ENCODE peak calls at places on chromosomes 11 and 22, in ten cellular contexts. D is lung, J is body of pancreas, E is colonic mucosa, B is GM23338, R is SJSA1, L is SK-N-SH, Z is ovary, V is A549, I is Panc1. A is an unnamed sample.
A peak's percentile ranks its signal among the peaks of the same experiment; 100 is the strongest.

GRCh38 chr22:24585461-24585860 is 7.4 kb downstream of the LRRC75B start:
- DNase-seq in D (no peak), J (no peak), E (no peak), B (no peak), R (no peak), L (no peak), Z (no peak), V (no peak), I (no peak), A (no peak)

GRCh38 chr11:117824571-117825537 is at the start of gene FXYD2:
- DNase-seq in D (no peak), J (peak; percentile 60), E (no peak), B (no peak), R (no peak), L (no peak), Z (peak; percentile 65), V (no peak), I (no peak), A (peak; percentile 53)

GRCh38 chr22:28864878-28865596 is 18.3 kb upstream of the ZNRF3 start:
- DNase-seq in D (peak; percentile 57), J (peak; percentile 8), E (peak; percentile 31), B (no peak), R (no peak), L (no peak), Z (no peak), V (no peak), I (no peak), A (no peak)

GRCh38 chr22:30206964-30207363 is 39.6 kb downstream of the LIF start:
- DNase-seq in D (peak; percentile 55), J (peak; percentile 48), E (no peak), B (peak; percentile 81), R (peak; percentile 92), L (peak; percentile 38), Z (peak; percentile 37), V (peak; percentile 80), I (peak; percentile 86), A (peak; percentile 86)

GRCh38 chr11:15965562-15966250 is 390.6 kb downstream of the SOX6 start:
- DNase-seq in D (peak; percentile 58), J (peak; percentile 32), E (peak; percentile 42), B (no peak), R (no peak), L (no peak), Z (no peak), V (no peak), I (no peak), A (no peak)

GRCh38 chr22:27867114-27867957 is 51.7 kb downstream of the PITPNB start:
- DNase-seq in D (no peak), J (no peak), E (no peak), B (no peak), R (peak; percentile 44), L (no peak), Z (no peak), V (no peak), I (no peak), A (no peak)

GRCh38 chr11:75558939-75559843 is 2.9 kb upstream of the SERPINH1 start:
- DNase-seq in D (peak; percentile 81), J (no peak), E (peak; percentile 62), B (peak; percentile 62), R (peak; percentile 60), L (no peak), Z (peak; percentile 79), V (no peak), I (no peak), A (peak; percentile 81)

GRCh38 chr11:35180311-35181233 is 41.6 kb downstream of the CD44 start:
- DNase-seq in D (no peak), J (no peak), E (no peak), B (peak; percentile 35), R (peak; percentile 87), L (no peak), Z (no peak), V (no peak), I (no peak), A (no peak)

GRCh38 chr11:70078796-70079616 is 889 bp downstream of the ANO1 start:
- DNase-seq in D (no peak), J (no peak), E (no peak), B (peak; percentile 57), R (no peak), L (peak; percentile 59), Z (no peak), V (no peak), I (no peak), A (no peak)

GRCh38 chr22:20137113-20137512 is 5.5 kb downstream of the ZDHHC8 start:
- DNase-seq in D (no peak), J (no peak), E (no peak), B (no peak), R (no peak), L (no peak), Z (no peak), V (no peak), I (no peak), A (no peak)

GRCh38 chr11:20162824-20163777 is 2.8 kb upstream of the DBX1 start:
- DNase-seq in D (no peak), J (peak; percentile 23), E (no peak), B (peak; percentile 77), R (peak; percentile 12), L (peak; percentile 64), Z (no peak), V (no peak), I (no peak), A (peak; percentile 89)

GRCh38 chr11:94895971-94896370 is 77.4 kb downstream of the CWC15 start:
- DNase-seq in D (no peak), J (no peak), E (no peak), B (no peak), R (no peak), L (no peak), Z (no peak), V (no peak), I (no peak), A (no peak)

GRCh38 chr22:40083794-40084193 is 89.0 kb downstream of the FAM83F start:
- DNase-seq in D (no peak), J (no peak), E (no peak), B (no peak), R (no peak), L (no peak), Z (no peak), V (no peak), I (no peak), A (no peak)

DNA sequence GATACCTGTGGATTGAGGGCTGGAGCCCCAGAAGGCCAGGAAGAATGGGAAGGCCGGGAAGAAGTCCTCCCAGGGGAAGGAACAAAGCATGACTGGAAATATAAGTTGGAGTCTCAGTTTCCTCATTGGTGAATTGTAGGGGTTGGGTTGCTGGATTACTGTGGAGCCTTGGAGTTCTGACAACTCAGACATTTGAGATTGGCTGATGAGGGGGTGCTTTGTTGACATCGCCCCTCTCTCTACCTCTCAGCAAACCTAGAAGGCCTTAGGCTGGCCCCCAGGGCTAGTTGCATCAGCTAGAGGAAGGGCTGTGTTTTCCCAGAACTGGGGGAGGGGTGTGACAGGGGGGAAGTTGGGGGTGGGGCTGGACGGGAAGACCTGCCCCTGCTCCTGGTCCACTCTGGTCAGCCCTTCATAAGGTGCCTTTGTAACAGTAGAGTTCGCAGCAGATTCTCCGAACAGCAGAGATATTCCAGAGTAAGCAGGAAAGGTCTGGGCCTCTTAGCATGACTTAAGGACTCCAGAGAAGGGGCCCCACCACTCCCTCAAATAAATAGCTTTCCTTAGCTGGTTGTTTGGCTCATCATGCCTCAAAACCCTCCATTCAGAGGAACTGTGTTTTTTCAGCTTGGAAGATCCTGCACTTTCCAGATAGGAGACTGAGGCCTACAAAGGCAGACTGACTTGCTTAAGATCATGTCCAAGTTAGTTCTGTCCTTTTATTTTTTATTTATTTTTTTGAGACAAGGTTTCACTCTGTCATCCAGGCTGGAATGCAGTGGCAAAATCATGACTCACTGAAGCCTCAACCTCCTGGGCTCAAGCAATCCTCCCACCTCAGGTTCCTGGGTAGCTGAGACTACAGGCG is 12.5 kb upstream of the THRSP start:
- DNase-seq in D (no peak), J (no peak), E (no peak), B (peak; percentile 72), R (peak; percentile 64), L (no peak), Z (no peak), V (no peak), I (no peak), A (peak; percentile 73)
- H3K27ac ChIP-seq in D (no peak overlapping the region), J (no peak overlapping the region), E (no peak overlapping the region), B (peak overlapping the region; percentile 83), R (peak overlapping the region; percentile 90), L (no peak overlapping the region), Z (no peak overlapping the region), V (peak overlapping the region; percentile 60), I (peak overlapping the region; percentile 1), A (no peak overlapping the region)

DNA sequence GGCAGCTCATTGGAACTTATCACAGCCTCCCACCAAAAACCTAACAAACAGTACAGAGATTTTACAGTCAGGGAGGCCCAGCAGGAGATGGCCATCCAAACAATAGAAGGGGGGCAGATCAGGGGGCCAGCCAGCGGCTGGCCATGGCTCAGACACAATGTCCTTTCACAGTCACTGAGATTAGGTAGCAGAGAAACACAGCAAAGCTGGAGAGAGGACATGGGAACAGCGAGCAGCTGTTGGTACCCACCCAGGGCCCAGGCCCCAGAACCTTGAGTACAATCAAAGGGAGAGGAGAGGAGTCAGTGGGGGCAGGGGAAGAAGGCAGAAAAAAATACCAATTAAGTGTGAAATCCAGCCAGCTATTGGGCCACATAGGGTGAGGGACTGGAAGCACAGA is 4.2 kb downstream of the TMEM121B start:
- DNase-seq in D (no peak), J (no peak), E (no peak), B (no peak), R (no peak), L (no peak), Z (no peak), V (no peak), I (no peak), A (peak; percentile 76)
- H3K4me1 ChIP-seq in D (peaks cover 23% of the 10 kb centered on the region), J (peaks cover 11% of the 10 kb centered on the region), E (no peaks in the 10 kb centered on the region), B (peaks cover 18% of the 10 kb centered on the region), R (peaks cover 15% of the 10 kb centered on the region), L (no peaks in the 10 kb centered on the region), Z (peaks cover 7% of the 10 kb centered on the region), V (peaks cover 5% of the 10 kb centered on the region), I (no peaks in the 10 kb centered on the region), A (peaks cover 19% of the 10 kb centered on the region)

GRCh38 chr11:30329150-30329940 is 6.4 kb downstream of the ARL14EP start:
- DNase-seq in D (no peak), J (no peak), E (no peak), B (no peak), R (no peak), L (no peak), Z (no peak), V (no peak), I (no peak), A (no peak)
- H3K4me3 ChIP-seq in D (no peak overlapping the region), J (no peak overlapping the region), E (no peak overlapping the region), B (no peak overlapping the region), R (no peak overlapping the region), L (no peak overlapping the region), Z (no peak overlapping the region), V (no peak overlapping the region), I (no peak overlapping the region), A (no peak overlapping the region)

DNA sequence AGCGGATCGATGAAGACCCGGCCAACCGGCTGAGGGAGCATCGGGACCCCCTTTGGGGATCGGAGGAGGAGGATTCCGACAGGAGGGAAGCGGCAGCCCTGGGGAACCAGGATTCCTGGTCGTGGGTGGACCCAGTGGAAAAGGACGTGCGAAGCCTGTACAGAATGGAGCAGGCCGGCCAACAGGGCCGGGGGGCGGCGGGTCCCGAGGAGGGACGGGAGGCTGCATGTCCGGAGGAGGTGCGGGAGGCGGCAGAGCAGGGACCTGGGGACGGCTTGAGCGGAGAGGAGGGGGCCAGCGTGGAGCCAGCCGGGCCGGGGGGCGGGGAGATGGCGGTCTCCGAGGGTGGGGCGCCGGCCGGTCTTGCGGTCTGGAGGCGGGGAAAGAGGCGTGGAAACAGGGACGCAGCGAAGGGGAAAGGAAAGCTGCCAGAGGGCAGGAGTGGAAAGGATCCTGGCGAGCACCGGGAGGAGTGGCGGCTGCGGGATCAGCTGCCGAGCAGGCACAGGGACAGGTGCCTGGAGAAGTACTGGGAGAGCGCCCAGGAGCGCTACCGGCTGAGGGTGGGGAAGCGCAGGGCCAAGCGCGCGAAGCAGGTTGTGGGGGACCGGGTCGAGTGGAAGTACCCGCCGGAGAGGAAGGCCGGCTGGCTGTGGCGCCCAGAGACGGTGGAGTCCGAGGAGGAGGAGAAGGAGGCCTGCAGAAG is at the start of gene ANO5:
- DNase-seq in D (peak; percentile 56), J (peak; percentile 89), E (peak; percentile 88), B (peak; percentile 81), R (no peak), L (peak; percentile 89), Z (peak; percentile 42), V (peak; percentile 71), I (no peak), A (peak; percentile 93)
- H3K27ac ChIP-seq in D (peak within 1 kb of the TSS; percentile 81), J (peak within 1 kb of the TSS; percentile 70), E (peak within 1 kb of the TSS; percentile 37), B (peak within 1 kb of the TSS; percentile 53), R (no peak within 1 kb of the TSS), L (peak within 1 kb of the TSS; percentile 73), Z (no peak within 1 kb of the TSS), V (peak within 1 kb of the TSS; percentile 94), I (no peak within 1 kb of the TSS), A (no peak within 1 kb of the TSS)

A was measured in endodermal cell.